ENCODE peak calls at places on chromosomes 5 and 9, in four cellular contexts. D, T, J and O are unnamed samples.

GRCh38 chr5:82834151-82834550 is 243.0 kb downstream of the TMEM167A start:
- DNase-seq in D (no peak), J (no peak), T (no peak), O (no peak)

GRCh38 chr9:84974790-84975189 is 305.3 kb downstream of the NTRK2 start:
- DNase-seq in J (no peak), T (no peak), D (no peak), O (no peak)

GRCh38 chr5:140235776-140236558 is 61.0 kb downstream of the CYSTM1 start:
- DNase-seq in J (no peak), D (no peak), T (peak), O (no peak)

GRCh38 chr9:128742401-128742800 is 18.5 kb upstream of the ZDHHC12 start:
- DNase-seq in T (no peak), J (no peak), D (no peak), O (no peak)

GRCh38 chr9:131739988-131740648 is at the start of gene RAPGEF1:
- DNase-seq in J (peak), T (no peak), D (no peak), O (peak)

GRCh38 chr5:116923344-116923743 is 348.7 kb upstream of the SEMA6A start:
- DNase-seq in J (no peak), D (no peak), T (no peak), O (no peak)

GRCh38 chr9:120758544-120758943 is 34.7 kb downstream of the FBXW2 start:
- DNase-seq in J (no peak), D (no peak), T (no peak), O (no peak)

GRCh38 chr9:134011401-134011800 is 13.9 kb upstream of the BRD3OS start:
- DNase-seq in T (no peak), J (no peak), D (no peak), O (no peak)

GRCh38 chr5:54835642-54836041 is 149.8 kb downstream of the ESM1 start:
- DNase-seq in D (no peak), T (no peak), J (no peak), O (no peak)

GRCh38 chr5:5419291-5420210 is 2.9 kb upstream of the ICE1 start:
- DNase-seq in T (peak), J (peak), D (peak), O (peak)

GRCh38 chr5:168683247-168683926 is 104.2 kb upstream of the PANK3 start:
- DNase-seq in D (no peak), T (no peak), J (peak), O (no peak)

GRCh38 chr5:158483202-158483870 is 616.4 kb downstream of the EBF1 start:
- DNase-seq in D (no peak), T (no peak), J (no peak), O (no peak)

GRCh38 chr5:10563940-10564837 is at the start of gene ANKRD33B:
- DNase-seq in D (no peak), T (peak), J (peak), O (peak)

GRCh38 chr5:180784497-180785097 is 18.0 kb downstream of the MGAT1 start:
- DNase-seq in T (peak), J (peak), D (peak), O (peak)

GRCh38 chr5:153835891-153836515 is 202.7 kb downstream of the FAM114A2 start:
- DNase-seq in D (no peak), J (no peak), T (no peak), O (peak)

GRCh38 chr5:171577042-171577441 is 157.6 kb downstream of the FGF18 start:
- DNase-seq in D (no peak), T (no peak), J (no peak), O (no peak)

GRCh38 chr5:136212252-136212721 is 19.3 kb upstream of the SMIM32 start:
- DNase-seq in T (peak), D (peak), J (peak), O (peak)

GRCh38 chr5:133421394-133421793 is 190.9 kb downstream of the FSTL4 start:
- DNase-seq in T (no peak), D (no peak), J (peak), O (peak)

GRCh38 chr5:147560982-147561381 is 51.1 kb upstream of the DPYSL3 start:
- DNase-seq in T (no peak), J (no peak), D (no peak), O (no peak)

GRCh38 chr5:147558826-147559225 is 49.0 kb upstream of the DPYSL3 start:
- DNase-seq in T (no peak), J (no peak), D (no peak), O (peak)

GRCh38 chr5:147558131-147558730 is 48.4 kb upstream of the DPYSL3 start:
- DNase-seq in D (no peak), T (no peak), J (no peak), O (no peak)

GRCh38 chr5:147559725-147560124 is 49.9 kb upstream of the DPYSL3 start:
- DNase-seq in J (no peak), T (no peak), D (no peak), O (no peak)

GRCh38 chr5:147561435-147561834 is 51.6 kb upstream of the DPYSL3 start:
- DNase-seq in T (no peak), J (no peak), D (no peak), O (no peak)
- TF ChIP-seq ELF1 in T (no peak), J (no peak), D (no peak), O (no peak)

GRCh38 chr9:136137321-136138054 is 18.8 kb upstream of the TMEM250 start:
- DNase-seq in D (no peak), T (peak), J (no peak), O (peak)

GRCh38 chr9:136136526-136136925 is 17.9 kb upstream of the TMEM250 start:
- DNase-seq in J (no peak), T (no peak), D (no peak), O (no peak)

GRCh38 chr9:136140966-136141365 is 22.3 kb upstream of the TMEM250 start:
- DNase-seq in J (no peak), D (no peak), T (no peak), O (no peak)

GRCh38 chr9:136140046-136140445 is 21.4 kb upstream of the TMEM250 start:
- DNase-seq in T (no peak), D (no peak), J (no peak), O (no peak)

GRCh38 chr9:136138566-136138965 is 19.9 kb upstream of the TMEM250 start:
- DNase-seq in J (peak), T (peak), D (peak), O (peak)
- TF ChIP-seq ELF1 in J (no peak), T (no peak), D (no peak), O (no peak)

GRCh38 chr5:122415481-122416120 is 103.6 kb downstream of the SNCAIP start:
- DNase-seq in T (peak), J (peak), D (peak), O (peak)
- TF ChIP-seq ELF1 in T (no peak), J (no peak), D (no peak), O (no peak)

DNA sequence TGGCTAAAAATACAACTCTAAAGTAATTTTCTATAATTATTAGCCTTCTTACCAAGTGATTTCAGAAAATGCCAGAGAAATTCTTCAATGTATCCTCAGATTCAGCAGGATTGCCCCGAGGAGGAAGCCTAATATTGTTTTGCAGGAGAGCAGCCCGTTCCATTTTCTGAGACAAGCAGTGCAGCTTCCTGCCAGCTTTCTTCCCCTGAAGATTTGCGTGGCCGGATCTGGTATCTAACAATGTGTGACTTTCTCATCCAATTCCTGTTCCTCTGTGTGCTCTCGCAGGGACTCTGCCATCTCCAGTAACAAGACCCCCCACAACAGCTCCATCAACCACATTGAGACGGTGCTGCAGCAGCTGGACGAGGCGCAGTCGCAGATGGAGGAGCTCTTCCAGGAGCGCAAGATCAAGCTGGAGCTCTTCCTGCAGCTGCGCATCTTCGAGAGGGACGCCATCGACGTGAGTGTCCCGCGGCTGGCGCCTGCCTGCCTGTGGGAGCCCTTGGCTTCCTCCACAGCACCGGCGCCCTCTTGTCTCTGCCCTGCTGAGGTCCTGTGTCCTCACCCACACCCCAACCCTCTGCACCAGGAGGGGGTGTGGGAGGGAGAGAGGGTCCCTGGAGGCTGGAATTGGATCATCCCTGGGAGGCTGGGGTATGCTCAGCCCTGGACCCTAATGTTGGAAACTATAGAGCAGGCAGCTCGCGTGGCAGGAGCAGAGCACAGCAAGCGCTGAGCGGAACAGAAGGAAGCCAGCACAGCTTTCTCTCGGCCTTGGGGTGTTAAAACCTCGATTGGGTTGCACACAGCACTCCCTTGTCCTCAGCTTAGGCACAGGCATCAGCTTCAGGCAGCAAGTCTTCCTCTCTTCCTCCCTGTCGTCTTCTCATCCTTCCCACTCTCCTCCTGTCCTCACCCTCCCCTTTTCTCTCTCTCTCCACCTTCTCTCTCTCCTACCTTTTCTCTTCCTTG is 216.2 kb downstream of the TRIO start:
- DNase-seq in D (no peak), T (no peak), J (no peak), O (no peak)
- TF ChIP-seq ELF1 in D (no peak), T (no peak), J (no peak), O (no peak)